ENCODE peak calls at places on chromosomes 7 and 10, in five cellular contexts. O is HCT116, T is A549, U is K562, M is Panc1. V is an unnamed sample.

GRCh38 chr7:70032673-70033072 is 434.4 kb downstream of the AUTS2 start:
- DNase-seq in O (no peak), T (no peak), U (no peak), M (no peak), V (no peak)

GRCh38 chr10:52308251-52309031 is 5.6 kb upstream of the DKK1 start:
- DNase-seq in O (no peak), T (peak), U (no peak), M (peak), V (peak)

GRCh38 chr7:48109848-48110663 is 21.0 kb downstream of the UPP1 start:
- DNase-seq in O (peak), T (peak), U (peak), M (peak), V (peak)

GRCh38 chr7:134988161-134988560 is 1.9 kb downstream of the AGBL3 start:
- DNase-seq in O (no peak), T (no peak), U (no peak), M (no peak), V (no peak)

GRCh38 chr10:123717336-123717735 is 51.2 kb downstream of the GPR26 start:
- DNase-seq in O (no peak), T (no peak), U (no peak), M (no peak), V (no peak)

GRCh38 chr7:130127404-130128395 is 57.4 kb downstream of the KLHDC10 start:
- DNase-seq in O (no peak), T (no peak), U (no peak), M (no peak), V (no peak)

GRCh38 chr10:132411561-132412253 is 14.7 kb downstream of the PWWP2B start:
- DNase-seq in O (no peak), T (no peak), U (peak), M (no peak), V (no peak)

GRCh38 chr7:157136372-157136771 is 2.4 kb upstream of the UBE3C start:
- DNase-seq in O (no peak), T (peak), U (no peak), M (no peak), V (peak)

GRCh38 chr10:58746470-58747185 is 234.0 kb downstream of the BICC1 start:
- DNase-seq in O (no peak), T (no peak), U (no peak), M (no peak), V (no peak)

DNA sequence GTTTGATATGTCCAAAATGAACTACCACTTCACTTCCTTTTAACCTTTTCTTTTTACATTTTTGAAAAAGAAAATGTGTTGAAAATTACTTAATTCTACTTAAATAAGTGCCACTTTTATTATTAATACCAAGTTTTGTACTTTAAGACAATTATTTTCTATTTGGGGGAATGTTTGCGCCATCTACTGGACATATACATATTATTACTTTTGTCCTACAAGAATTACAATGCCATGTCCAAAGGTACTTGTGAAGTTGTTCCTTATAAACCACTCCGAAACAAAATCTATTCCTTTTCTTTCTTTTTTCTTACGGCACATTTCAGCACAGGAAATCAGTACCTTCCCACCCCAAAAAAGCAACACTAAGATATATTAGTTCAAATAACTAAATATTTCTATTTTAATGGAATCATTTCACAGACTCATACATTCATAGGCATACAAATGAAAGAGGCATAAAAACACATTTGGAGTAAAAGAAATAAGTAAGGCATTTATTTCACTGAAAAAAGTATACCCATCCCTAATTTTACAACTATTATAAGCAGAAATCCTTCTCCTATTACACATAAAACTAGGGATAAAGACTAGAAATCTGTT is 169.9 kb downstream of the RNF133 start:
- DNase-seq in O (peak), T (peak), U (peak), M (peak), V (peak)
- TF ChIP-seq REST in O (no peak), T (no peak), U (no peak), M (no peak), V (no peak)

DNA sequence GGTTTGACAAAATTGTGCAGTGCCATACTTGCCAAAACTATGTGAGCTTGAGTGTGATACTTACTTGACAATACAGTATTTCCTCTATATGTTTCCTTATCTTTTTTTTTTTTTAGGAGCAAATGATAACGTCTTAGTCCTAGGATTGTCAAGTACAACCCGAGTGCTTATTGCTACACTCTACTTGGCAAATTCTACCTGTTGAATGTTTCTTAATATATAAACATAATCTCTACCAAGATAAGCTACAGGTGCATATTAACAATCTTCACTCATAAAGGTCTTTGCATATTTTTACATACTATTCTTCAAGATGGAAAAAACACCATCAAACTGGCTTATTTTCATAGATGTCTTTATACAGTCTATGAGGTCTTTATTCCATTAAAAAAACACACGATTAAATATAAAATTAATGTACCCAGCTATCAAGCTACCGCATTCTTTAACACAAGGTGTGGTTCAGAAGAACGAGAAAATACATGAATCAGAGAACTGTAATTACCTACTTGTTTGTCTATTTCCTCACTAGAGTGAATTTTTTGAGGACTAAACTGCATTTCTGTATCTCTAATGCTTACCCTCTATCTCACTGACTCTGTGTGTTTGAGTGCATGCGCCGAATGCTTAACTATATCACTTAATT is 76.1 kb upstream of the PDSS1 start:
- DNase-seq in O (no peak), T (no peak), U (no peak), M (no peak), V (no peak)
- TF ChIP-seq REST in O (no peak), T (no peak), U (no peak), M (no peak), V (no peak)

GRCh38 chr10:28054211-28054888 is 55.5 kb upstream of the ODAD2 start:
- DNase-seq in O (peak), T (no peak), U (no peak), M (no peak), V (no peak)
- TF ChIP-seq REST in O (no peak), T (no peak), U (no peak), M (no peak), V (no peak)

GRCh38 chr7:24200407-24200806 is 83.6 kb upstream of the NPY start:
- DNase-seq in O (no peak), T (no peak), U (no peak), M (no peak), V (no peak)
- TF ChIP-seq REST in O (no peak), T (no peak), U (no peak), M (no peak), V (no peak)

GRCh38 chr10:130016095-130016494 is 52.0 kb upstream of the EBF3 start:
- DNase-seq in O (no peak), T (no peak), U (no peak), M (no peak), V (no peak)

GRCh38 chr10:130017631-130018022 is 53.6 kb upstream of the EBF3 start:
- DNase-seq in O (no peak), T (no peak), U (no peak), M (no peak), V (no peak)

GRCh38 chr10:130018730-130019185 is 54.7 kb upstream of the EBF3 start:
- DNase-seq in O (no peak), T (no peak), U (no peak), M (no peak), V (no peak)

GRCh38 chr10:130018253-130018652 is 54.2 kb upstream of the EBF3 start:
- DNase-seq in O (no peak), T (peak), U (no peak), M (no peak), V (no peak)

GRCh38 chr10:130017010-130017630 is 53.0 kb upstream of the EBF3 start:
- DNase-seq in O (no peak), T (no peak), U (no peak), M (no peak), V (no peak)
- TF ChIP-seq REST in O (no peak), T (no peak), U (no peak), M (no peak), V (no peak)

DNA sequence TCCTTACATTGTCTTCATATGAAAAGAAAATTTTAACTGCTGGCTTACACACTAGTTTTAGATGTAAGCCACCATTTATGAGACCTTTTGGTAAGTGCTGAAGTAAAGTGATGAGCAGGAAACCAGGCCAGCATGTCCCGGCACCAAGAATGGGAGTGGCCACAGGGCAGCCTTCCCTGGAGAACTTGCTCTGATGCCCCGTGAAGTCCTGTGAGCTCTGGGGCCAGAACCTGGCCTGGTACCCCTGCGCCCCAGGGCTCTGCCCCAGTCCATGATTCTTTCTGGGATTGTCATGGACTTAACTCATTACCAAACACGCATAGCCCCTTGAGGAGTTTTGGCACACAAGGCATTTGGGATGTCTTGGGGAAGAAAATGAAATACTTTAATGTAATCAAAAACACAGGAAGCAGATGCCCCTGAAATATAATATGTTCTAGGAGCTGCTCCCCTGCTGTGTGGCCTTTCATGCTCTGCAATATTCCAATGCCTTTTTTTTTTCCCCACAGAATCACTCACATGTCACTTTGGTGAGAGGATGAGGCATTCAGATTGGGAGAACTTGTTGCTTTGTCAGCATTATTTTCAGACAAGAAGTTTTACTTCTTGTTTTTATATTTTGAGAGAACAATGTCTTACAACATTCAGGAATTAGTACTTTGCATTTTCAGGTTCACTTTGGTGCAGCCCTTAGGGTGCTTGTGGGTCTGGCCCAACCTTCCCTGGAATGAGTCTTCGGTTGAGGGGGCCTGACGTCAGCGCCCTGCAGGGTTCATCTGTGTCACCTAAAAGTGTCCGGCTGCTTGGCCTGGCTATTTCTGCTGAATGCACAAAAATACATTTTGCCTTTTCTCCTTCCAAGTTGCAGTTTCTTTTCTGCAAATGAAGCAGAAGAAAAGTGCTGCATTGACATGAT is 53.2 kb upstream of the CXCL12 start:
- DNase-seq in O (no peak), T (no peak), U (no peak), M (no peak), V (no peak)
- TF ChIP-seq REST in O (no peak), T (no peak), U (no peak), M (no peak), V (no peak)

GRCh38 chr10:29241925-29242324 is 46.9 kb upstream of the LYZL1 start:
- DNase-seq in O (no peak), T (no peak), U (no peak), M (no peak), V (no peak)

GRCh38 chr10:29239569-29240472 is 49.0 kb upstream of the LYZL1 start:
- DNase-seq in O (peak), T (peak), U (peak), M (peak), V (peak)

GRCh38 chr10:29238531-29239080 is 50.3 kb upstream of the LYZL1 start:
- DNase-seq in O (no peak), T (no peak), U (no peak), M (no peak), V (peak)

GRCh38 chr10:29243061-29243460 is 45.8 kb upstream of the LYZL1 start:
- DNase-seq in O (no peak), T (no peak), U (no peak), M (no peak), V (no peak)

DNA sequence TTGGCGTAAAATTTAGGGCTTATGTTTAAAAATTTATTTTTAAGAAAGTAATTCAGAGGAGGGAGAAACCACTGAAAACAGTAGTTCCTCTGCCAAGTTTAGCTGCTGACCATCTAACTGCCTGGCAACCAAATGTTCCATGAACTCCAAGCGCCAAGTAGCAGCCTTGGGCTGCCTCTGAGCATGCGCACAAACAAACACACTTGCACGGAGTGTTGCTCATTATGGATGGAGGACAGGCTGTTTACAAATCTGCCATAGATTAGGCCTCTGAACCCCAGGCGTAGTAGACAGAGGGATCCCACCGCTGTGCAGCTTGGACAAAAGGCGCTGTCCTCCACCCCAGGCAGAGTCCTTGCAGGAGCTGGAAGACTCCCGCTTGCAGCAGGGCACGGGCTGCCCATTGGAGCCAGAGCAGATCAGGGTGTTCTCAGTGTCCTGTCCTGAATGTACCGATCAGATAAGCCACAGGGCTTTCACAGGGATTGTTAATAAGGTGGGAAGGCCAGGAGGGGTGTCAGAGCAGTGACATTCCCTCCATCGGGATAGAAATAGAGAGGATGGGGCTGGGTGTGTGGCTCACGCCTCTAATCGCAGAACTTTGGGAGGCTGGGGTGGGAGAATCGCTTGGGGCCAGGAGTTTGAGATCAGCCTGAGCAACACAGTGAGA is 47.7 kb upstream of the LYZL1 start:
- DNase-seq in O (no peak), T (no peak), U (no peak), M (no peak), V (no peak)
- TF ChIP-seq REST in O (no peak), T (no peak), U (no peak), M (no peak), V (no peak)

GRCh38 chr7:25807212-25807611 is 344.8 kb upstream of the NFE2L3 start:
- DNase-seq in O (no peak), T (no peak), U (no peak), M (no peak), V (no peak)
- TF ChIP-seq REST in O (no peak), T (no peak), U (no peak), M (no peak), V (no peak)

DNA sequence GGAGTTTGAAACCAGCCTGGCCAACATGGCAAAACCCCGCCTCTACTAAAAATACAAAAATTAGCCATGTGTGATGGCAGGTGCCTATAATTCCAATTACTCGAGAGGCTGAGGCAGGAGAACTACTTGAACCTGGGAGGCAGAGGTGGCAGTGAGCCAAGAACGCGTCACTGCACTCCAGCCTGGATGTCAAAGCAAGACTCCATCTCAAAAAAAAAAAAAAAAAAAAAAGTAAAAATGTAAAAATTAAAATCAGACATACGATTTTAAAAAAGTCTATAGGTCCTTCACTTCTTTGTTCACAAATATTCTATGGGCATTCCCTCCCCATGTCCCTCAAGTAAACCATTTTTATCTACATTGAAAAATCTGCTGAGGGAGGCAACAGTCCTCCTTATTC is 34.9 kb upstream of the TLL2 start:
- DNase-seq in O (no peak), T (no peak), U (no peak), M (no peak), V (no peak)
- TF ChIP-seq REST in O (no peak), T (no peak), U (no peak), M (no peak), V (no peak)

DNA sequence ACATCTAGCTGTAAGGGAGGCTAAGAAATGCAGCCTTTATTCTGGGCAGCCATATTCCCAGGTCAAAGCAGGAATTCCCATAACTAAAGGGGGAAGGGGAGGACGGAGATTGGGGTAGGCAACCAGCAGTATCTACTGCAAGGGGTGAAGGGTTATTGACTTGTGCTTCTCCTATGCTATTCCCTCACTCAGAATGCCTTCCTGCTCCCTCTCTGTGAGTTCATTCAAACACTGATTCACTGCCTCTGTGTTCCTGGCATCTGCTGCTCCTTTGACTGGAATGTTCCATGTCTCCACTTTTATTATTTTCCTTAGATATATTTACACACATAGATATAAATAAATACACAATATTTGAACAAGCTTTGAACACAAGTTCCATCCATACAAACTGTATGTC is 11.1 kb downstream of the HTR7 start:
- DNase-seq in O (no peak), T (no peak), U (no peak), M (no peak), V (no peak)
- TF ChIP-seq REST in O (no peak), T (no peak), U (no peak), M (no peak), V (no peak)

V was measured in HepG2.